ENCODE peak calls at places on chromosome 6, in four cellular contexts. H, D, F and A are unnamed samples.
A peak's percentile ranks its signal among the peaks of the same experiment; 100 is the strongest.

GRCh38 chr6:41222513-41222912 is 5.6 kb upstream of the TREML4 start:
- DNase-seq in H (no peak), D (no peak), F (no peak), A (no peak)

GRCh38 chr6:124223596-124223995 is 419.9 kb downstream of the NKAIN2 start:
- DNase-seq in H (no peak), D (no peak), F (peak; percentile 1), A (no peak)

GRCh38 chr6:149362289-149362688 is 37.8 kb upstream of the SUMO4 start:
- DNase-seq in H (no peak), D (no peak), F (no peak), A (no peak)

GRCh38 chr6:24517659-24518538 is 23.1 kb downstream of the ALDH5A1 start:
- DNase-seq in H (no peak), D (no peak), F (no peak), A (no peak)

GRCh38 chr6:73290435-73290834 is 27.4 kb upstream of the KHDC1 start:
- DNase-seq in H (no peak), D (no peak), F (peak; percentile 33), A (no peak)

GRCh38 chr6:170358496-170358895 is 51.9 kb downstream of the FAM120B start:
- DNase-seq in H (no peak), D (no peak), F (no peak), A (no peak)

GRCh38 chr6:4610256-4610655 is 165.9 kb upstream of the CDYL start:
- DNase-seq in H (peak; percentile 77), D (no peak), F (peak; percentile 89), A (no peak)

GRCh38 chr6:44058617-44059358 is 68.5 kb downstream of the MRPL14 start:
- DNase-seq in H (peak; percentile 91), D (no peak), F (peak; percentile 93), A (no peak)